ENCODE peak calls at places on chromosomes 11 and 22, in ten cellular contexts. N, E, J, L, M, X, P, D, F and Y are unnamed samples.

GRCh38 chr11:60116996-60117790 is 28.7 kb downstream of the MS4A2 start:
- DNase-seq in X (no peak), L (no peak), P (no peak), M (no peak), D (no peak), J (no peak), N (no peak), F (no peak), E (no peak), Y (no peak)

GRCh38 chr11:38182126-38182907 is 1584.3 kb upstream of the RAG2 start:
- DNase-seq in P (peak), X (no peak), F (no peak), E (no peak), L (no peak), J (no peak), N (no peak), M (no peak), D (no peak), Y (no peak)

GRCh38 chr11:112885744-112886706 is 75.2 kb upstream of the NCAM1 start:
- DNase-seq in J (no peak), M (no peak), P (no peak), X (no peak), L (no peak), E (peak), F (no peak), N (no peak), D (no peak), Y (peak)

GRCh38 chr11:101063706-101064105 is 65.9 kb downstream of the PGR start:
- DNase-seq in D (no peak), E (no peak), L (no peak), M (no peak), J (no peak), N (no peak), F (no peak), P (no peak), X (no peak), Y (no peak)

GRCh38 chr11:114346709-114347141 is 50.5 kb downstream of the NNMT start:
- DNase-seq in J (no peak), F (no peak), N (no peak), L (no peak), P (peak), M (no peak), X (no peak), E (no peak), D (no peak), Y (no peak)

GRCh38 chr22:44172370-44173108 is 8.2 kb upstream of the PARVG start:
- DNase-seq in F (no peak), X (peak), P (peak), N (no peak), E (no peak), L (no peak), J (peak), D (peak), M (no peak), Y (no peak)

GRCh38 chr11:61736310-61736709 is 16.1 kb upstream of the MYRF start:
- DNase-seq in X (no peak), E (no peak), J (no peak), M (no peak), D (no peak), N (no peak), P (no peak), F (no peak), L (no peak), Y (no peak)

GRCh38 chr11:107931206-107931605 is 3.0 kb downstream of the RAB39A start:
- DNase-seq in X (no peak), F (no peak), M (no peak), L (no peak), E (no peak), N (no peak), J (no peak), D (no peak), P (no peak), Y (no peak)

GRCh38 chr11:27703453-27703852 is 3.2 kb upstream of the BDNF start:
- DNase-seq in E (no peak), P (peak), J (no peak), L (no peak), F (no peak), N (no peak), X (no peak), M (peak), D (no peak), Y (peak)